ENCODE peak calls at places on chromosome 10, in six cellular contexts. One of them, this sample, is unnamed.

GRCh38 chr10:50576245-50576815 is 47.4 kb downstream of the SGMS1 start:
- DNase-seq in glomerular endothelial cell: no peak
- DNase-seq in NCI-H2081: no peak
- DNase-seq in memory B cell: no peak
- DNase-seq in activated CD8-positive, alpha-beta memory T cell treated with anti-CD3 and anti-CD28 coated beads for 4 hours: no peak
- DNase-seq in SW480: no peak
- DNase-seq in this sample: no peak

GRCh38 chr10:27744478-27745379 is 890 bp downstream of the MKX start:
- DNase-seq in NCI-H2081: no peak
- DNase-seq in glomerular endothelial cell: no peak
- DNase-seq in SW480: peak; percentile 24
- DNase-seq in activated CD8-positive, alpha-beta memory T cell treated with anti-CD3 and anti-CD28 coated beads for 4 hours: no peak
- DNase-seq in memory B cell: no peak
- DNase-seq in this sample: peak; percentile 18

GRCh38 chr10:480498-480927 is 209.0 kb downstream of the DIP2C start:
- DNase-seq in NCI-H2081: no peak
- DNase-seq in activated CD8-positive, alpha-beta memory T cell treated with anti-CD3 and anti-CD28 coated beads for 4 hours: no peak
- DNase-seq in glomerular endothelial cell: no peak
- DNase-seq in SW480: no peak
- DNase-seq in memory B cell: no peak
- DNase-seq in this sample: no peak

GRCh38 chr10:23157691-23158369 is 34.3 kb upstream of the PTF1A start:
- DNase-seq in memory B cell: no peak
- DNase-seq in activated CD8-positive, alpha-beta memory T cell treated with anti-CD3 and anti-CD28 coated beads for 4 hours: no peak
- DNase-seq in SW480: peak; percentile 53
- DNase-seq in glomerular endothelial cell: no peak
- DNase-seq in NCI-H2081: peak; percentile 21
- DNase-seq in this sample: no peak

GRCh38 chr10:127148933-127149220 is 47.5 kb downstream of the INSYN2A start:
- DNase-seq in SW480: peak; percentile 8
- DNase-seq in NCI-H2081: no peak
- DNase-seq in activated CD8-positive, alpha-beta memory T cell treated with anti-CD3 and anti-CD28 coated beads for 4 hours: no peak
- DNase-seq in memory B cell: no peak
- DNase-seq in glomerular endothelial cell: peak; percentile 14
- DNase-seq in this sample: no peak

GRCh38 chr10:78047314-78047891 is 13.7 kb downstream of the RPS24 start:
- DNase-seq in NCI-H2081: peak; percentile 75
- DNase-seq in activated CD8-positive, alpha-beta memory T cell treated with anti-CD3 and anti-CD28 coated beads for 4 hours: peak; percentile 59
- DNase-seq in glomerular endothelial cell: peak; percentile 69
- DNase-seq in memory B cell: peak; percentile 76
- DNase-seq in SW480: peak; percentile 73
- DNase-seq in this sample: peak; percentile 74

GRCh38 chr10:48804740-48805182 is 120.1 kb downstream of the WDFY4 start:
- DNase-seq in NCI-H2081: peak; percentile 23
- DNase-seq in memory B cell: no peak
- DNase-seq in SW480: peak; percentile 50
- DNase-seq in glomerular endothelial cell: no peak
- DNase-seq in activated CD8-positive, alpha-beta memory T cell treated with anti-CD3 and anti-CD28 coated beads for 4 hours: no peak
- DNase-seq in this sample: no peak

GRCh38 chr10:131027256-131027655 is 284.3 kb downstream of the TCERG1L start:
- DNase-seq in activated CD8-positive, alpha-beta memory T cell treated with anti-CD3 and anti-CD28 coated beads for 4 hours: no peak
- DNase-seq in SW480: no peak
- DNase-seq in glomerular endothelial cell: no peak
- DNase-seq in memory B cell: no peak
- DNase-seq in NCI-H2081: no peak
- DNase-seq in this sample: no peak

GRCh38 chr10:86699991-86700840 is 31.9 kb downstream of the LDB3 start:
- DNase-seq in SW480: no peak
- DNase-seq in glomerular endothelial cell: no peak
- DNase-seq in NCI-H2081: no peak
- DNase-seq in activated CD8-positive, alpha-beta memory T cell treated with anti-CD3 and anti-CD28 coated beads for 4 hours: no peak
- DNase-seq in memory B cell: no peak
- DNase-seq in this sample: no peak

GRCh38 chr10:1230592-1231275 is 174.5 kb downstream of the WDR37 start:
- DNase-seq in memory B cell: no peak
- DNase-seq in NCI-H2081: no peak
- DNase-seq in activated CD8-positive, alpha-beta memory T cell treated with anti-CD3 and anti-CD28 coated beads for 4 hours: no peak
- DNase-seq in glomerular endothelial cell: no peak
- DNase-seq in SW480: no peak
- DNase-seq in this sample: no peak

GRCh38 chr10:99372546-99373271 is 43.6 kb downstream of the CNNM1 start:
- DNase-seq in activated CD8-positive, alpha-beta memory T cell treated with anti-CD3 and anti-CD28 coated beads for 4 hours: no peak
- DNase-seq in NCI-H2081: no peak
- DNase-seq in SW480: no peak
- DNase-seq in glomerular endothelial cell: no peak
- DNase-seq in memory B cell: no peak
- DNase-seq in this sample: no peak

GRCh38 chr10:104309980-104310978 is 28.0 kb downstream of the ITPRIP start:
- DNase-seq in activated CD8-positive, alpha-beta memory T cell treated with anti-CD3 and anti-CD28 coated beads for 4 hours: no peak
- DNase-seq in glomerular endothelial cell: no peak
- DNase-seq in NCI-H2081: no peak
- DNase-seq in memory B cell: no peak
- DNase-seq in SW480: no peak
- DNase-seq in this sample: no peak

GRCh38 chr10:29473411-29474100 is 161.2 kb downstream of the SVIL start:
- DNase-seq in NCI-H2081: no peak
- DNase-seq in SW480: no peak
- DNase-seq in glomerular endothelial cell: no peak
- DNase-seq in memory B cell: no peak
- DNase-seq in activated CD8-positive, alpha-beta memory T cell treated with anti-CD3 and anti-CD28 coated beads for 4 hours: no peak
- DNase-seq in this sample: no peak

GRCh38 chr10:46033602-46034011 is 3.2 kb upstream of the NCOA4 start:
- DNase-seq in activated CD8-positive, alpha-beta memory T cell treated with anti-CD3 and anti-CD28 coated beads for 4 hours: no peak
- DNase-seq in glomerular endothelial cell: peak; percentile 74
- DNase-seq in SW480: peak; percentile 41
- DNase-seq in memory B cell: no peak
- DNase-seq in NCI-H2081: no peak
- DNase-seq in this sample: no peak

GRCh38 chr10:49115015-49115795 is at the start of gene VSTM4:
- DNase-seq in memory B cell: no peak
- DNase-seq in glomerular endothelial cell: no peak
- DNase-seq in activated CD8-positive, alpha-beta memory T cell treated with anti-CD3 and anti-CD28 coated beads for 4 hours: no peak
- DNase-seq in NCI-H2081: peak; percentile 14
- DNase-seq in SW480: no peak
- DNase-seq in this sample: no peak

GRCh38 chr10:42754155-42755027 is 28.2 kb upstream of the BMS1 start:
- DNase-seq in SW480: peak; percentile 13
- DNase-seq in glomerular endothelial cell: no peak
- DNase-seq in memory B cell: peak; percentile 11
- DNase-seq in activated CD8-positive, alpha-beta memory T cell treated with anti-CD3 and anti-CD28 coated beads for 4 hours: no peak
- DNase-seq in NCI-H2081: no peak
- DNase-seq in this sample: no peak